ENCODE peak calls at places on chromosomes 12 and 14, in nine cellular contexts. D is stomach; W is iPS DF 19.7; P is T-helper 2 cell; E is brain microvascular endothelial cell; U is CD8-positive, alpha-beta T cell; G is activated T-cell treated with anti-CD3 and anti-CD28 coated beads for 1 hour; J is effector CD8-positive, alpha-beta T cell; T is IMR-90. Y is an unnamed sample.

GRCh38 chr14:55892906-55893305 is 225.3 kb upstream of the PELI2 start:
- DNase-seq in D (no peak), W (no peak), P (no peak), E (no peak), U (no peak), G (no peak), J (no peak), T (no peak), Y (no peak)

GRCh38 chr14:50943261-50943942 is 881 bp downstream of the PYGL start:
- DNase-seq in D (peak; percentile 32), W (no peak), P (no peak), E (no peak), U (no peak), G (no peak), J (no peak), T (peak; percentile 28), Y (no peak)

GRCh38 chr12:76158518-76159321 is 74.2 kb upstream of the NAP1L1 start:
- DNase-seq in D (peak; percentile 55), W (peak; percentile 45), P (no peak), E (peak; percentile 84), U (peak; percentile 15), G (peak; percentile 17), J (no peak), T (peak; percentile 84), Y (peak; percentile 74)

GRCh38 chr12:68613209-68613904 is 2.7 kb downstream of the RAP1B start:
- DNase-seq in D (no peak), W (no peak), P (no peak), E (no peak), U (no peak), G (peak; percentile 14), J (peak; percentile 14), T (no peak), Y (peak; percentile 62)

GRCh38 chr14:105087308-105087962 is 22.2 kb upstream of the GPR132 start:
- DNase-seq in D (peak; percentile 27), W (no peak), P (no peak), E (peak; percentile 16), U (no peak), G (no peak), J (no peak), T (peak; percentile 56), Y (no peak)

GRCh38 chr12:66066071-66066928 is 64.2 kb downstream of the LLPH start:
- DNase-seq in D (no peak), W (no peak), P (no peak), E (peak; percentile 23), U (no peak), G (no peak), J (no peak), T (peak; percentile 76), Y (no peak)

GRCh38 chr12:112944028-112944690 is 5.9 kb downstream of the OAS3 start:
- DNase-seq in D (no peak), W (no peak), P (no peak), E (no peak), U (no peak), G (no peak), J (no peak), T (no peak), Y (no peak)

GRCh38 chr12:128792398-128792797 is 31.4 kb downstream of the SLC15A4 start:
- DNase-seq in D (peak; percentile 23), W (no peak), P (no peak), E (no peak), U (no peak), G (no peak), J (no peak), T (no peak), Y (no peak)

GRCh38 chr14:28831126-28831525 is 64.5 kb downstream of the FOXG1 start:
- DNase-seq in D (no peak), W (no peak), P (no peak), E (no peak), U (no peak), G (no peak), J (no peak), T (no peak), Y (no peak)

GRCh38 chr12:20596036-20596435 is 99.1 kb upstream of the SLCO1C1 start:
- DNase-seq in D (no peak), W (no peak), P (no peak), E (no peak), U (no peak), G (no peak), J (no peak), T (no peak), Y (no peak)

GRCh38 chr12:11696084-11696483 is 46.6 kb downstream of the ETV6 start:
- DNase-seq in D (no peak), W (no peak), P (no peak), E (no peak), U (no peak), G (no peak), J (no peak), T (no peak), Y (no peak)

GRCh38 chr14:71551291-71551955 is 380.8 kb upstream of the RGS6 start:
- DNase-seq in D (no peak), W (no peak), P (no peak), E (no peak), U (no peak), G (no peak), J (no peak), T (peak; percentile 84), Y (no peak)

GRCh38 chr14:69712637-69713088 is 54.3 kb upstream of the SRSF5 start:
- DNase-seq in D (peak; percentile 70), W (no peak), P (no peak), E (no peak), U (no peak), G (no peak), J (no peak), T (no peak), Y (peak; percentile 77)

GRCh38 chr14:102917469-102918211 is 4.8 kb upstream of the AMN start:
- DNase-seq in D (peak; percentile 62), W (no peak), P (no peak), E (peak; percentile 17), U (peak; percentile 52), G (peak; percentile 60), J (peak; percentile 43), T (peak; percentile 24), Y (peak; percentile 29)

GRCh38 chr14:82079553-82079952 is 545.9 kb upstream of the SEL1L start:
- DNase-seq in D (no peak), W (no peak), P (no peak), E (no peak), U (no peak), G (no peak), J (no peak), T (no peak), Y (no peak)

GRCh38 chr14:100147181-100147631 is 12.2 kb downstream of the DEGS2 start:
- DNase-seq in D (no peak), W (no peak), P (no peak), E (no peak), U (peak; percentile 60), G (peak; percentile 53), J (peak; percentile 58), T (no peak), Y (peak; percentile 56)

GRCh38 chr12:120737557-120738251 is 12.1 kb downstream of the ACADS start:
- DNase-seq in D (no peak), W (no peak), P (no peak), E (no peak), U (no peak), G (no peak), J (no peak), T (no peak), Y (no peak)

GRCh38 chr12:109711596-109712461 is 1.8 kb upstream of the FAM222A start:
- DNase-seq in D (peak; percentile 64), W (no peak), P (no peak), E (no peak), U (no peak), G (no peak), J (no peak), T (no peak), Y (no peak)

GRCh38 chr12:29744365-29744764 is 39.4 kb downstream of the TMTC1 start:
- DNase-seq in D (no peak), W (no peak), P (no peak), E (no peak), U (no peak), G (no peak), J (no peak), T (peak; percentile 23), Y (no peak)

GRCh38 chr12:34605955-34606748 is 583.9 kb downstream of the ALG10 start:
- DNase-seq in D (no peak), W (no peak), P (no peak), E (no peak), U (no peak), G (no peak), J (no peak), T (no peak), Y (no peak)

GRCh38 chr14:74348241-74348734 is at the start of gene VRTN:
- DNase-seq in D (no peak), W (no peak), P (no peak), E (no peak), U (no peak), G (no peak), J (no peak), T (no peak), Y (no peak)

GRCh38 chr12:16229676-16230075 is 47.8 kb downstream of the SLC15A5 start:
- DNase-seq in D (no peak), W (no peak), P (no peak), E (no peak), U (no peak), G (no peak), J (no peak), T (no peak), Y (no peak)

GRCh38 chr12:128661216-128661550 is 162.6 kb downstream of the SLC15A4 start:
- DNase-seq in D (no peak), W (no peak), P (no peak), E (no peak), U (no peak), G (no peak), J (no peak), T (no peak), Y (no peak)

GRCh38 chr12:113299619-113300237 is 35.2 kb downstream of the SLC8B1 start:
- DNase-seq in D (peak; percentile 32), W (peak; percentile 63), P (no peak), E (peak; percentile 81), U (no peak), G (no peak), J (no peak), T (peak; percentile 73), Y (no peak)

GRCh38 chr12:7395950-7396349 is 48.0 kb downstream of the CD163L1 start:
- DNase-seq in D (no peak), W (no peak), P (no peak), E (peak; percentile 18), U (no peak), G (no peak), J (no peak), T (peak; percentile 6), Y (no peak)

GRCh38 chr14:68924392-68925158 is 54.5 kb downstream of the ACTN1 start:
- DNase-seq in D (no peak), W (no peak), P (no peak), E (no peak), U (no peak), G (no peak), J (no peak), T (no peak), Y (no peak)

GRCh38 chr12:87311206-87311605 is 718.0 kb downstream of the C12orf50 start:
- DNase-seq in D (no peak), W (no peak), P (no peak), E (no peak), U (no peak), G (no peak), J (no peak), T (peak; percentile 23), Y (no peak)

GRCh38 chr12:104665296-104665695 is 208.5 kb downstream of the CHST11 start:
- DNase-seq in D (no peak), W (no peak), P (no peak), E (no peak), U (no peak), G (no peak), J (no peak), T (no peak), Y (no peak)

GRCh38 chr14:51806624-51807023 is 53.8 kb upstream of the GNG2 start:
- DNase-seq in D (no peak), W (no peak), P (no peak), E (no peak), U (no peak), G (no peak), J (no peak), T (no peak), Y (no peak)

GRCh38 chr12:93857279-93857894 is 180.2 kb downstream of the CRADD start:
- DNase-seq in D (no peak), W (no peak), P (no peak), E (peak; percentile 41), U (no peak), G (no peak), J (no peak), T (peak; percentile 84), Y (no peak)

GRCh38 chr14:99975190-99975589 is 90.0 kb upstream of the EVL start:
- DNase-seq in D (no peak), W (no peak), P (no peak), E (no peak), U (no peak), G (no peak), J (no peak), T (no peak), Y (no peak)

Y was measured in CD4-positive, CD25-positive, alpha-beta regulatory T cell.